ENCODE peak calls at places on chromosomes 12 and 14, in six cellular contexts. One of them, this sample, is unnamed.

GRCh38 chr12:52650520-52651081 is 1.4 kb downstream of the KRT2 start:
- DNase-seq in stomach: no peak
- DNase-seq in M059J: peak
- DNase-seq in GM12878: no peak
- DNase-seq in OCI-LY7: no peak
- DNase-seq in amniotic stem cell: no peak
- DNase-seq in this sample: no peak

GRCh38 chr14:58307597-58308316 is 9.4 kb downstream of the ARID4A start:
- DNase-seq in stomach: no peak
- DNase-seq in M059J: no peak
- DNase-seq in GM12878: no peak
- DNase-seq in OCI-LY7: no peak
- DNase-seq in amniotic stem cell: no peak
- DNase-seq in this sample: no peak

GRCh38 chr12:92108651-92109050 is 37.0 kb downstream of the BTG1 start:
- DNase-seq in stomach: no peak
- DNase-seq in M059J: peak
- DNase-seq in GM12878: no peak
- DNase-seq in OCI-LY7: no peak
- DNase-seq in amniotic stem cell: no peak
- DNase-seq in this sample: no peak

GRCh38 chr12:113097716-113098427 is 37.7 kb downstream of the RASAL1 start:
- DNase-seq in stomach: no peak
- DNase-seq in M059J: no peak
- DNase-seq in GM12878: no peak
- DNase-seq in OCI-LY7: no peak
- DNase-seq in amniotic stem cell: no peak
- DNase-seq in this sample: no peak

GRCh38 chr14:95488376-95489162 is 27.9 kb downstream of the SYNE3 start:
- DNase-seq in stomach: no peak
- DNase-seq in M059J: no peak
- DNase-seq in GM12878: no peak
- DNase-seq in OCI-LY7: no peak
- DNase-seq in amniotic stem cell: no peak
- DNase-seq in this sample: no peak

GRCh38 chr12:6638305-6638704 is 2.5 kb upstream of the LPAR5 start:
- DNase-seq in stomach: no peak
- DNase-seq in M059J: no peak
- DNase-seq in GM12878: no peak
- DNase-seq in OCI-LY7: peak
- DNase-seq in amniotic stem cell: no peak
- DNase-seq in this sample: no peak

GRCh38 chr14:78530078-78530477 is 359.9 kb downstream of the NRXN3 start:
- DNase-seq in stomach: no peak
- DNase-seq in M059J: peak
- DNase-seq in GM12878: no peak
- DNase-seq in OCI-LY7: peak
- DNase-seq in amniotic stem cell: no peak
- DNase-seq in this sample: no peak

GRCh38 chr14:22561661-22562579 is 27.1 kb downstream of the DAD1 start:
- DNase-seq in stomach: no peak
- DNase-seq in M059J: no peak
- DNase-seq in GM12878: peak
- DNase-seq in OCI-LY7: peak
- DNase-seq in amniotic stem cell: no peak
- DNase-seq in this sample: no peak

GRCh38 chr12:76943004-76943403 is 64.2 kb upstream of the CSRP2 start:
- DNase-seq in stomach: no peak
- DNase-seq in M059J: no peak
- DNase-seq in GM12878: no peak
- DNase-seq in OCI-LY7: no peak
- DNase-seq in amniotic stem cell: no peak
- DNase-seq in this sample: no peak

GRCh38 chr14:63203618-63204406 is 431 bp upstream of the RHOJ start:
- DNase-seq in stomach: peak
- DNase-seq in M059J: peak
- DNase-seq in GM12878: no peak
- DNase-seq in OCI-LY7: no peak
- DNase-seq in amniotic stem cell: peak
- DNase-seq in this sample: no peak

This sample was measured in SW 1271.